ENCODE peak calls at places on chromosomes 6 and 20, in ten cellular contexts. One of them, this sample, is unnamed.

GRCh38 chr6:47440722-47441121 is 36.9 kb upstream of the CD2AP start:
- DNase-seq in hypothalamus: no peak
- DNase-seq in GM03348: no peak
- DNase-seq in kidney glomerular epithelial cell: no peak
- DNase-seq in nucleus accumbens: no peak
- DNase-seq in HAP-1: peak
- DNase-seq in neural progenitor cell: no peak
- DNase-seq in fibroblast of the aortic adventitia: no peak
- DNase-seq in AG09309: no peak
- DNase-seq in stimulated activated CD4-positive, alpha-beta T cell treated with anti-CD3 and anti-CD28 coated beads, Interleukin-15, amount 100 ng/mL, for 1 hour: no peak
- DNase-seq in this sample: peak

GRCh38 chr6:88238065-88238464 is 71.9 kb upstream of the CNR1 start:
- DNase-seq in hypothalamus: no peak
- DNase-seq in GM03348: peak
- DNase-seq in kidney glomerular epithelial cell: no peak
- DNase-seq in nucleus accumbens: no peak
- DNase-seq in HAP-1: peak
- DNase-seq in neural progenitor cell: peak
- DNase-seq in fibroblast of the aortic adventitia: no peak
- DNase-seq in AG09309: no peak
- DNase-seq in stimulated activated CD4-positive, alpha-beta T cell treated with anti-CD3 and anti-CD28 coated beads, Interleukin-15, amount 100 ng/mL, for 1 hour: no peak
- DNase-seq in this sample: peak

GRCh38 chr20:57097245-57097935 is 169.1 kb downstream of the BMP7 start:
- DNase-seq in hypothalamus: no peak
- DNase-seq in GM03348: no peak
- DNase-seq in kidney glomerular epithelial cell: no peak
- DNase-seq in nucleus accumbens: no peak
- DNase-seq in HAP-1: peak
- DNase-seq in neural progenitor cell: peak
- DNase-seq in fibroblast of the aortic adventitia: no peak
- DNase-seq in AG09309: no peak
- DNase-seq in stimulated activated CD4-positive, alpha-beta T cell treated with anti-CD3 and anti-CD28 coated beads, Interleukin-15, amount 100 ng/mL, for 1 hour: no peak
- DNase-seq in this sample: no peak

GRCh38 chr20:44089987-44090674 is 96.9 kb downstream of the JPH2 start:
- DNase-seq in hypothalamus: no peak
- DNase-seq in GM03348: peak
- DNase-seq in kidney glomerular epithelial cell: no peak
- DNase-seq in nucleus accumbens: no peak
- DNase-seq in HAP-1: peak
- DNase-seq in neural progenitor cell: no peak
- DNase-seq in fibroblast of the aortic adventitia: peak
- DNase-seq in AG09309: no peak
- DNase-seq in stimulated activated CD4-positive, alpha-beta T cell treated with anti-CD3 and anti-CD28 coated beads, Interleukin-15, amount 100 ng/mL, for 1 hour: no peak
- DNase-seq in this sample: peak

GRCh38 chr6:56386717-56387116 is 139.3 kb upstream of the COL21A1 start:
- DNase-seq in hypothalamus: no peak
- DNase-seq in GM03348: no peak
- DNase-seq in kidney glomerular epithelial cell: no peak
- DNase-seq in nucleus accumbens: no peak
- DNase-seq in HAP-1: no peak
- DNase-seq in neural progenitor cell: no peak
- DNase-seq in fibroblast of the aortic adventitia: no peak
- DNase-seq in AG09309: no peak
- DNase-seq in stimulated activated CD4-positive, alpha-beta T cell treated with anti-CD3 and anti-CD28 coated beads, Interleukin-15, amount 100 ng/mL, for 1 hour: no peak
- DNase-seq in this sample: no peak

GRCh38 chr20:44398303-44398702 is 42.8 kb downstream of the HNF4A start:
- DNase-seq in hypothalamus: no peak
- DNase-seq in GM03348: no peak
- DNase-seq in kidney glomerular epithelial cell: no peak
- DNase-seq in nucleus accumbens: no peak
- DNase-seq in HAP-1: no peak
- DNase-seq in neural progenitor cell: no peak
- DNase-seq in fibroblast of the aortic adventitia: peak
- DNase-seq in AG09309: peak
- DNase-seq in stimulated activated CD4-positive, alpha-beta T cell treated with anti-CD3 and anti-CD28 coated beads, Interleukin-15, amount 100 ng/mL, for 1 hour: no peak
- DNase-seq in this sample: no peak

GRCh38 chr20:63736893-63737689 is 627 bp downstream of the LIME1 start:
- DNase-seq in hypothalamus: no peak
- DNase-seq in GM03348: peak
- DNase-seq in kidney glomerular epithelial cell: no peak
- DNase-seq in nucleus accumbens: no peak
- DNase-seq in HAP-1: no peak
- DNase-seq in neural progenitor cell: no peak
- DNase-seq in fibroblast of the aortic adventitia: no peak
- DNase-seq in AG09309: no peak
- DNase-seq in stimulated activated CD4-positive, alpha-beta T cell treated with anti-CD3 and anti-CD28 coated beads, Interleukin-15, amount 100 ng/mL, for 1 hour: no peak
- DNase-seq in this sample: no peak

GRCh38 chr6:5094327-5094726 is 9.2 kb downstream of the PPP1R3G start:
- DNase-seq in hypothalamus: no peak
- DNase-seq in GM03348: peak
- DNase-seq in kidney glomerular epithelial cell: peak
- DNase-seq in nucleus accumbens: no peak
- DNase-seq in HAP-1: no peak
- DNase-seq in neural progenitor cell: no peak
- DNase-seq in fibroblast of the aortic adventitia: peak
- DNase-seq in AG09309: peak
- DNase-seq in stimulated activated CD4-positive, alpha-beta T cell treated with anti-CD3 and anti-CD28 coated beads, Interleukin-15, amount 100 ng/mL, for 1 hour: no peak
- DNase-seq in this sample: peak

GRCh38 chr6:156832166-156832743 is 55.1 kb downstream of the ARID1B start:
- DNase-seq in hypothalamus: no peak
- DNase-seq in GM03348: peak
- DNase-seq in kidney glomerular epithelial cell: peak
- DNase-seq in nucleus accumbens: no peak
- DNase-seq in HAP-1: peak
- DNase-seq in neural progenitor cell: no peak
- DNase-seq in fibroblast of the aortic adventitia: peak
- DNase-seq in AG09309: no peak
- DNase-seq in stimulated activated CD4-positive, alpha-beta T cell treated with anti-CD3 and anti-CD28 coated beads, Interleukin-15, amount 100 ng/mL, for 1 hour: no peak
- DNase-seq in this sample: peak

This sample was measured in renal cortical epithelial cell.